ENCODE peak calls at places on chromosomes 2 and 18, in six cellular contexts. P, A, U, L, W and X are unnamed samples.

GRCh38 chr2:160522951-160523700 is 29.5 kb upstream of the RBMS1 start:
- DNase-seq in P (no peak), A (no peak), U (no peak), L (peak; percentile 83), W (no peak), X (no peak)

GRCh38 chr2:106867231-106867943 is 18.6 kb downstream of the ST6GAL2 start:
- DNase-seq in P (no peak), A (peak; percentile 11), U (no peak), L (no peak), W (no peak), X (no peak)

GRCh38 chr2:232925153-232925768 is 55.2 kb downstream of the SNORC start:
- DNase-seq in P (no peak), A (no peak), U (no peak), L (peak; percentile 45), W (no peak), X (no peak)

GRCh38 chr2:237322564-237322963 is 91.4 kb downstream of the COL6A3 start:
- DNase-seq in P (no peak), A (no peak), U (peak; percentile 24), L (no peak), W (no peak), X (peak; percentile 34)

GRCh38 chr2:64287321-64287720 is 143.1 kb upstream of the PELI1 start:
- DNase-seq in P (no peak), A (no peak), U (no peak), L (no peak), W (no peak), X (no peak)

GRCh38 chr2:109351164-109351756 is 222.3 kb downstream of the SH3RF3 start:
- DNase-seq in P (no peak), A (no peak), U (no peak), L (peak; percentile 96), W (peak; percentile 80), X (peak; percentile 79)

GRCh38 chr2:45860136-45861106 is 208.9 kb downstream of the PRKCE start:
- DNase-seq in P (peak; percentile 23), A (no peak), U (no peak), L (peak; percentile 49), W (peak; percentile 56), X (peak; percentile 50)

GRCh38 chr2:178811901-178812300 is 4.7 kb upstream of the TTN start:
- DNase-seq in P (no peak), A (no peak), U (no peak), L (no peak), W (no peak), X (no peak)

GRCh38 chr18:23162473-23162872 is 27.2 kb downstream of the CABLES1 start:
- DNase-seq in P (no peak), A (no peak), U (no peak), L (no peak), W (no peak), X (no peak)

GRCh38 chr2:100178085-100178788 is 35.8 kb upstream of the AFF3 start:
- DNase-seq in P (peak; percentile 30), A (peak; percentile 44), U (peak; percentile 91), L (peak; percentile 8), W (peak; percentile 87), X (peak; percentile 87)

GRCh38 chr2:173264603-173265366 is 89.9 kb upstream of the CDCA7 start:
- DNase-seq in P (no peak), A (no peak), U (no peak), L (no peak), W (no peak), X (no peak)

GRCh38 chr2:222683805-222684204 is 12.3 kb downstream of the MOGAT1 start:
- DNase-seq in P (no peak), A (no peak), U (no peak), L (no peak), W (no peak), X (no peak)

GRCh38 chr2:74632939-74633312 is 15.2 kb downstream of the M1AP start:
- DNase-seq in P (no peak), A (no peak), U (no peak), L (no peak), W (no peak), X (no peak)

GRCh38 chr2:69689466-69689865 is 45.9 kb upstream of the AAK1 start:
- DNase-seq in P (no peak), A (no peak), U (no peak), L (no peak), W (no peak), X (no peak)

GRCh38 chr2:69223759-69224494 is 163.1 kb downstream of the GFPT1 start:
- DNase-seq in P (no peak), A (no peak), U (no peak), L (no peak), W (no peak), X (no peak)

GRCh38 chr2:170266358-170266757 is 88.4 kb downstream of the MYO3B start:
- DNase-seq in P (no peak), A (no peak), U (no peak), L (no peak), W (no peak), X (no peak)

GRCh38 chr2:102806250-102806837 is 44.5 kb downstream of the TMEM182 start:
- DNase-seq in P (peak; percentile 74), A (peak; percentile 94), U (peak; percentile 60), L (peak; percentile 63), W (peak; percentile 71), X (peak; percentile 73)

GRCh38 chr2:182642328-182642727 is 73.7 kb upstream of the DNAJC10 start:
- DNase-seq in P (peak; percentile 21), A (peak; percentile 81), U (peak; percentile 63), L (peak; percentile 72), W (peak; percentile 67), X (peak; percentile 42)

GRCh38 chr2:20481798-20482405 is 35.0 kb downstream of the RHOB start:
- DNase-seq in P (no peak), A (no peak), U (no peak), L (no peak), W (no peak), X (no peak)

GRCh38 chr2:118654945-118655344 is 192.5 kb downstream of the EN1 start:
- DNase-seq in P (no peak), A (no peak), U (no peak), L (no peak), W (no peak), X (no peak)

GRCh38 chr2:120722211-120722602 is 13.5 kb upstream of the GLI2 start:
- DNase-seq in P (no peak), A (no peak), U (peak; percentile 36), L (no peak), W (no peak), X (no peak)

GRCh38 chr18:23563377-23564043 is 22.8 kb downstream of the NPC1 start:
- DNase-seq in P (no peak), A (no peak), U (no peak), L (peak; percentile 81), W (peak; percentile 49), X (peak; percentile 43)

GRCh38 chr2:71681626-71682025 is 228.3 kb downstream of the DYSF start:
- DNase-seq in P (no peak), A (no peak), U (no peak), L (no peak), W (no peak), X (no peak)

GRCh38 chr2:130727286-130727924 is 1.5 kb upstream of the GPR148 start:
- DNase-seq in P (peak; percentile 95), A (peak; percentile 76), U (peak; percentile 88), L (no peak), W (peak; percentile 74), X (peak; percentile 74)

GRCh38 chr2:24508878-24509277 is 17.8 kb downstream of the NCOA1 start:
- DNase-seq in P (no peak), A (no peak), U (no peak), L (no peak), W (no peak), X (no peak)

GRCh38 chr2:32422133-32422532 is 65.3 kb downstream of the BIRC6 start:
- DNase-seq in P (no peak), A (no peak), U (no peak), L (no peak), W (no peak), X (no peak)

GRCh38 chr2:127174977-127175376 is 45.1 kb downstream of the CYP27C1 start:
- DNase-seq in P (peak; percentile 47), A (no peak), U (no peak), L (no peak), W (no peak), X (no peak)

GRCh38 chr2:105950521-105951389 is 206.0 kb downstream of the NCK2 start:
- DNase-seq in P (no peak), A (no peak), U (no peak), L (peak; percentile 10), W (no peak), X (no peak)

GRCh38 chr18:13620206-13620672 is 106.1 kb downstream of the FAM210A start:
- DNase-seq in P (no peak), A (no peak), U (no peak), L (no peak), W (no peak), X (no peak)

GRCh38 chr2:240895656-240896388 is at the start of gene MAB21L4:
- DNase-seq in P (no peak), A (no peak), U (no peak), L (no peak), W (no peak), X (no peak)